ENCODE peak calls at places on chromosomes 7 and 10, in eight cellular contexts. H is DMS53; G is GM23248; L is T-helper 2 cell; C is heart right ventricle; R is small intestine; Y is non-pigmented ciliary epithelial cell; Z is stimulated activated CD4-positive, alpha-beta T cell treated with anti-CD3 and anti-CD28 coated beads, Interleukin-2, amount 100 ng/mL, for 24 hours. J is an unnamed sample.

GRCh38 chr10:4687397-4687796 is 138.6 kb upstream of the AKR1E2 start:
- DNase-seq in H (no peak), G (peak; percentile 46), L (no peak), C (no peak), R (no peak), Y (no peak), Z (no peak), J (no peak)

GRCh38 chr7:102377-102711 is 90.0 kb upstream of the FAM20C start:
- DNase-seq in H (no peak), G (no peak), L (no peak), C (no peak), R (no peak), Y (no peak), Z (no peak), J (no peak)

GRCh38 chr10:70354100-70354499 is 28.3 kb downstream of the LRRC20 start:
- DNase-seq in H (no peak), G (no peak), L (no peak), C (no peak), R (no peak), Y (no peak), Z (no peak), J (no peak)

GRCh38 chr10:51709324-51709972 is 10.1 kb upstream of the CSTF2T start:
- DNase-seq in H (no peak), G (no peak), L (no peak), C (no peak), R (no peak), Y (no peak), Z (no peak), J (no peak)

GRCh38 chr7:40469481-40469880 is 334.7 kb downstream of the SUGCT start:
- DNase-seq in H (no peak), G (peak; percentile 91), L (no peak), C (no peak), R (no peak), Y (peak; percentile 78), Z (no peak), J (no peak)

GRCh38 chr10:131748831-131749766 is 151.7 kb upstream of the PPP2R2D start:
- DNase-seq in H (no peak), G (no peak), L (no peak), C (no peak), R (peak; percentile 68), Y (no peak), Z (no peak), J (no peak)

GRCh38 chr10:7932301-7933036 is 114.2 kb downstream of the TAF3 start:
- DNase-seq in H (peak; percentile 58), G (no peak), L (no peak), C (no peak), R (peak; percentile 29), Y (no peak), Z (no peak), J (no peak)

GRCh38 chr10:122263971-122264370 is 7.1 kb upstream of the BTBD16 start:
- DNase-seq in H (no peak), G (peak; percentile 85), L (no peak), C (no peak), R (no peak), Y (peak; percentile 68), Z (no peak), J (no peak)

GRCh38 chr7:117067322-117067721 is 114.0 kb downstream of the ST7 start:
- DNase-seq in H (no peak), G (peak; percentile 35), L (no peak), C (no peak), R (no peak), Y (no peak), Z (no peak), J (no peak)

GRCh38 chr7:157527686-157528085 is 190.9 kb downstream of the DNAJB6 start:
- DNase-seq in H (no peak), G (no peak), L (no peak), C (no peak), R (no peak), Y (no peak), Z (peak; percentile 11), J (no peak)

GRCh38 chr7:101817031-101817929 is at the start of gene CUX1:
- DNase-seq in H (peak; percentile 69), G (peak; percentile 49), L (no peak), C (peak; percentile 34), R (peak; percentile 38), Y (no peak), Z (peak; percentile 37), J (no peak)

GRCh38 chr7:128946936-128947830 is 9.5 kb downstream of the IRF5 start:
- DNase-seq in H (peak; percentile 30), G (no peak), L (no peak), C (no peak), R (no peak), Y (no peak), Z (no peak), J (no peak)

GRCh38 chr10:14358886-14359573 is 28.3 kb upstream of the FRMD4A start:
- DNase-seq in H (no peak), G (no peak), L (no peak), C (no peak), R (no peak), Y (no peak), Z (no peak), J (no peak)

GRCh38 chr10:88913157-88913556 is 33.1 kb downstream of the STAMBPL1 start:
- DNase-seq in H (peak; percentile 69), G (no peak), L (no peak), C (no peak), R (no peak), Y (no peak), Z (no peak), J (no peak)

GRCh38 chr7:494261-494687 is 25.4 kb downstream of the PDGFA start:
- DNase-seq in H (no peak), G (no peak), L (no peak), C (peak; percentile 8), R (no peak), Y (no peak), Z (no peak), J (no peak)

GRCh38 chr10:5442056-5442989 is 30.0 kb downstream of the NET1 start:
- DNase-seq in H (peak; percentile 78), G (peak; percentile 57), L (no peak), C (no peak), R (peak; percentile 80), Y (no peak), Z (peak; percentile 41), J (no peak)

GRCh38 chr10:132144086-132144485 is 42.7 kb upstream of the DPYSL4 start:
- DNase-seq in H (no peak), G (no peak), L (no peak), C (no peak), R (no peak), Y (no peak), Z (no peak), J (no peak)

GRCh38 chr10:78337016-78337415 is 303.4 kb downstream of the RPS24 start:
- DNase-seq in H (no peak), G (no peak), L (no peak), C (no peak), R (no peak), Y (no peak), Z (peak; percentile 14), J (no peak)

J was measured in activated T-helper 1 cell treated with Interleukin-2 at 50 U/mL for 16 hours.